ENCODE peak calls at places on chromosomes 7 and 10, in six cellular contexts. Q is gastrocnemius medialis, O is heart right ventricle, C is mucosa of descending colon, L is A549, X is hepatocyte. D is an unnamed sample.

GRCh38 chr7:37491919-37492694 is 43.4 kb upstream of the ELMO1 start:
- DNase-seq in Q (no peak), O (no peak), C (no peak), L (no peak), X (peak), D (no peak)

GRCh38 chr7:55478700-55479099 is 93.6 kb downstream of the VOPP1 start:
- DNase-seq in Q (no peak), O (no peak), C (no peak), L (no peak), X (no peak), D (no peak)

GRCh38 chr10:17199351-17199804 is 2.1 kb downstream of the TRDMT1 start:
- DNase-seq in Q (no peak), O (no peak), C (no peak), L (no peak), X (no peak), D (no peak)

GRCh38 chr10:11292576-11293302 is 275.1 kb downstream of the CELF2 start:
- DNase-seq in Q (no peak), O (no peak), C (no peak), L (no peak), X (no peak), D (no peak)

GRCh38 chr10:93152136-93152535 is 78.4 kb downstream of the CYP26A1 start:
- DNase-seq in Q (no peak), O (no peak), C (no peak), L (no peak), X (no peak), D (peak)

GRCh38 chr10:34098817-34099567 is 716.1 kb downstream of the PARD3 start:
- DNase-seq in Q (no peak), O (no peak), C (no peak), L (no peak), X (no peak), D (no peak)

GRCh38 chr7:45967591-45968157 is 46.6 kb upstream of the IGFBP3 start:
- DNase-seq in Q (no peak), O (no peak), C (no peak), L (no peak), X (no peak), D (no peak)

GRCh38 chr7:64888901-64889685 is 14.0 kb upstream of the ZNF273 start:
- DNase-seq in Q (no peak), O (no peak), C (peak), L (no peak), X (no peak), D (no peak)

GRCh38 chr10:86880971-86881370 is 76.4 kb downstream of the MMRN2 start:
- DNase-seq in Q (no peak), O (no peak), C (no peak), L (no peak), X (no peak), D (no peak)

GRCh38 chr7:83020171-83020570 is 142.5 kb downstream of the PCLO start:
- DNase-seq in Q (no peak), O (no peak), C (no peak), L (no peak), X (no peak), D (no peak)

GRCh38 chr10:38038107-38038931 is 27.8 kb downstream of the ZNF33A start:
- DNase-seq in Q (no peak), O (no peak), C (no peak), L (no peak), X (no peak), D (no peak)

GRCh38 chr10:80168679-80169380 is 36.3 kb downstream of the PLAC9 start:
- DNase-seq in Q (no peak), O (no peak), C (no peak), L (no peak), X (no peak), D (no peak)
- TF ChIP-seq CTCF in Q (peak), O (peak), C (no peak), L (peak), X (no peak), D (no peak)

GRCh38 chr10:46540412-46541016 is 15.9 kb downstream of the GPRIN2 start:
- DNase-seq in Q (no peak), O (no peak), C (peak), L (no peak), X (no peak), D (no peak)
- H3K4me3 ChIP-seq in Q (no peak), O (no peak), C (no peak), L (peak), X (peak), D (no peak)

DNA sequence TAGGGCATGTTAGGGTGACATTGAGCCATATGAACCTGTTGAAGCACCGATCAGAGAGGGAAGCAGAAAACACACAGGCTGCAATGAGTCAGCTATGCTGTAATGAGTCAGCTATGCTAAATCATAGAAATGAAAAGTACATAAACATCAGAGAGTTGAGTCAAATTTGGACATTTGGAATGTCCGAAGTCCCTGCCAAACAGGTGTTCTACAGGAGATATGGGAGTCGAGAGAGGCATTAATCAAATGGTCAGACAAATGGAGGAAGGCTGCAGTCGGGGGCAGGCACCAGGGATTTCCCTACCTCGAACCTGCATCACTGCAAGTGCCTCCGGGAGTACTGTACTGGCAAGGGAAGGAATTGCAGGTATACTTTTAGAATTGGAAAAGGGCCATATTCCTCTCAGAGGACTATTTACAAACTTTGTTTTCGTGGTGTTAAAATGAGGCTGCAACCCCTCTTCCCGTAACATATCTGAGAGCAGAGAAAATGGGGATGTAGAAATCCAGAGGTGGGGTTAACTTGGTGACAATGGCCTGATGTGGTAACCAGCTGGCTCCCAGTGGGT is 8.8 kb upstream of the ZC3HAV1 start:
- DNase-seq in Q (no peak), O (no peak), C (no peak), L (peak), X (no peak), D (no peak)
- TF ChIP-seq CTCF in Q (no peak), O (no peak), C (no peak), L (no peak), X (no peak), D (no peak)

DNA sequence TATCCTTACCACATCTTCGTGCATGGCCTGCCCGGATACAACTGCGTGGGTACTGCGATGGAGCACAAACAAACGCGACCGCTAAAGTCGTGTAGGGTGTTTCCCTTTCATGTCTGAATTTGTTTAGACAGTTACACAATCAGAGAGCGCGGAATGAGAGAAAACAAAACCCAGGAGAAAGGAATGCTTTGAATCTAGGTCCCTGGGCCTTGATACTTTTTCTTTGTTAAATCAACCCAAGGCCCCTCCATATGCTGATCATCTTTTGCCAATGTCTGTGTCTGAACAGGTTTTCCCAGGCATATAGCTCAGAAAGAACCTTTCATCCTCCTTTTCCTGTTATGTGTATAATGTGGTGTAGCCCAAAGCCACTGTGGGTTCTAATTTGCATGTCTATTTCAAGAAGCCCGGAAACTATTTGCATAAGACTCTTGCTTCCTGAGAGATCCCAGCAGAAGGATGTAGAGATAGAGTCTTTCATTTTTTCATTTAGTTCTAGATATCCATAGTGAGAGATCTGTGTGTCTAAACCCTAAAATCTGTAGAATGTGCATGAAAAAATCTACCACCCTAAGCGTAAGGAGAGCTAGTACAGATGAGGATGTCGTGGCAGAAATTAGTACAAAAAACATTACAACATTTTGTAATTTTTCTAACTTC is 145.8 kb downstream of the FRMD4A start:
- DNase-seq in Q (no peak), O (no peak), C (no peak), L (no peak), X (no peak), D (no peak)
- H3K4me3 ChIP-seq in Q (no peak), O (no peak), C (no peak), L (no peak), X (no peak), D (no peak)